ENCODE peak calls at places on chromosomes 11 and 22, in four cellular contexts. One of them, this sample, is unnamed.

GRCh38 chr22:36922097-36922608 is 8.7 kb downstream of the CSF2RB start:
- DNase-seq in stomach: no peak
- DNase-seq in psoas muscle: no peak
- DNase-seq in lung: no peak
- DNase-seq in this sample: no peak

GRCh38 chr11:62105611-62106245 is 18.1 kb upstream of the INCENP start:
- DNase-seq in stomach: no peak
- DNase-seq in psoas muscle: no peak
- DNase-seq in lung: no peak
- DNase-seq in this sample: no peak

GRCh38 chr11:14645247-14645912 is 1.8 kb downstream of the PDE3B start:
- DNase-seq in stomach: no peak
- DNase-seq in psoas muscle: no peak
- DNase-seq in lung: no peak
- DNase-seq in this sample: no peak

GRCh38 chr11:63682045-63682915 is 980 bp downstream of the RTN3 start:
- DNase-seq in stomach: no peak
- DNase-seq in psoas muscle: no peak
- DNase-seq in lung: no peak
- DNase-seq in this sample: no peak

GRCh38 chr22:28983190-28983589 is 78.4 kb downstream of the C22orf31 start:
- DNase-seq in stomach: no peak
- DNase-seq in psoas muscle: no peak
- DNase-seq in lung: no peak
- DNase-seq in this sample: no peak

GRCh38 chr11:119872911-119873310 is 143.9 kb upstream of the NECTIN1 start:
- DNase-seq in stomach: no peak
- DNase-seq in psoas muscle: no peak
- DNase-seq in lung: no peak
- DNase-seq in this sample: no peak

GRCh38 chr22:38569972-38570840 is at the start of gene DMC1:
- DNase-seq in stomach: peak; percentile 95
- DNase-seq in psoas muscle: peak; percentile 94
- DNase-seq in lung: peak; percentile 94
- DNase-seq in this sample: peak; percentile 96

GRCh38 chr22:43343262-43343988 is at the start of gene SCUBE1:
- DNase-seq in stomach: peak; percentile 63
- DNase-seq in psoas muscle: peak; percentile 65
- DNase-seq in lung: peak; percentile 40
- DNase-seq in this sample: peak; percentile 52

GRCh38 chr11:68311155-68312116 is 955 bp upstream of the LRP5 start:
- DNase-seq in stomach: no peak
- DNase-seq in psoas muscle: no peak
- DNase-seq in lung: no peak
- DNase-seq in this sample: no peak
- H3K4me3 ChIP-seq in stomach: peak overlapping the region; percentile 71
- H3K4me3 ChIP-seq in psoas muscle: peak overlapping the region; percentile 53
- H3K4me3 ChIP-seq in lung: no peak overlapping the region
- H3K4me3 ChIP-seq in this sample: peak overlapping the region; percentile 33

DNA sequence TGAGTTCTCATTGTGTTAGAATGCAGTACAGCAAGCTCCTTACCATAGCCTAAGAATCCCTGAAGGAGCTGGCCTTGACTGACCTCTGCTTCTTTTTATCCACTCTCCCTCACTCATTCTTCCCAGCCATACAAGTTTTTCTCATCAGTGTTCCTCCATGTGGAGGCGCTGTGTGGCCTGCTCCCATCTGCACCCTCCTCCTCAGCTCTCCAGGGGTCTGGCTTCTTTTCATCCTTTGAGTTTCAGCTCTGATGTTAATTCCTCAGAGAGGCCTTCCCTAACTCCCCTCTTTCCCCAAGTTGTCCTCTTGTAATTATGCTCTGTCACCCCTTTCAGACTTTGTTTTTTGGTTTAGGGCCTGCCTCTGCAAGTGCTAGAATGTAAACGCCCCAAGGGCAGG is 144.8 kb downstream of the WNT7B start:
- DNase-seq in stomach: no peak
- DNase-seq in psoas muscle: no peak
- DNase-seq in lung: no peak
- DNase-seq in this sample: no peak
- TF ChIP-seq CTCF in stomach: no peak
- TF ChIP-seq CTCF in psoas muscle: no peak
- TF ChIP-seq CTCF in lung: no peak
- TF ChIP-seq CTCF in this sample: no peak

DNA sequence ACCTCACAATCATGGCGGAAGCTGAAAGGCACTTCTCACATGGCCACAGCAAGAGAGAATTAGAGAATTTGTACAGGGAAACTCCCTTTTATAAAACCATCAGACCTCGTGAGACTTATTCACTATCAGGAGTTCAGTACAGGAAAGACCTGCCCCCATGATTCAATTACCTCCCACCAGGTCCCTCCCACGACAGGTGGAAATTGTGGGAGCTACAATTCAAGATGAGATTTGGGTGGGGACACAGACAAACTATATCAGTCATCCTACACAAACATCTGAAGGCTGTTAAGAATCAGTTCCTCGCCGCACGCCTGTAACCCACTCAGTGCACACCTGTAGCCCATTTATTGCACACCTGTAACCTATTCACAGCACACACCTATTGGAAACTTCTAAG is 39.8 kb downstream of the CHST1 start:
- DNase-seq in stomach: no peak
- DNase-seq in psoas muscle: no peak
- DNase-seq in lung: no peak
- DNase-seq in this sample: no peak
- H3K4me3 ChIP-seq in stomach: no peak overlapping the region
- H3K4me3 ChIP-seq in psoas muscle: no peak overlapping the region
- H3K4me3 ChIP-seq in lung: no peak overlapping the region
- H3K4me3 ChIP-seq in this sample: no peak overlapping the region

DNA sequence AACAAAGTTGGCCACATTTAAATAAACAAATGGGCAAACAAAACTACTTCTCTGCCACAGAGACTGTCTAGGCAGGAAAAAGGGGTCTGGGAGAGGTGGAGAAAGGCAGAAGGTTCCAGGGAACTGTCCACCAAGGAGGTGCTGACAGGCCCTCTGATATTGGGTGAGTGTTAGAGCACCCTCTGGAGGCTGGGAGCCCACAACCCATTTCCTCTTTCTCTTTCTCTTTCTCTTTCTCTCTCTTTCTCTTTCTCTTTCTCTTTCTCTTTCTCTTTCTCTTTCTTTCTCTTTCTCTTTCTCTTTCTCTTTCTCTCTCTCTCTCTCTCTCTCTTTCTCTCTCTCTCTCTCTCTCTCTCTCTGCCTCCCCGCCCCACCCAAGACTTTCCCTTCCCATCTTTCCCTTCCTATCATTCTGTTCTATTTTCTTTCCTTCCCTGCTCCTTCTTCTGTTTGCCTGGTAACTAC is 912.8 kb downstream of the DLG2 start:
- DNase-seq in stomach: peak; percentile 28
- DNase-seq in psoas muscle: peak; percentile 37
- DNase-seq in lung: no peak
- DNase-seq in this sample: peak; percentile 58
- TF ChIP-seq CTCF in stomach: no peak
- TF ChIP-seq CTCF in psoas muscle: peak; percentile 61
- TF ChIP-seq CTCF in lung: no peak
- TF ChIP-seq CTCF in this sample: no peak

GRCh38 chr11:27471588-27472397 is 797 bp downstream of the LGR4 start:
- DNase-seq in stomach: peak; percentile 49
- DNase-seq in psoas muscle: peak; percentile 32
- DNase-seq in lung: no peak
- DNase-seq in this sample: peak; percentile 54

GRCh38 chr11:27475622-27476021 is 3.0 kb upstream of the LGR4 start:
- DNase-seq in stomach: no peak
- DNase-seq in psoas muscle: no peak
- DNase-seq in lung: no peak
- DNase-seq in this sample: no peak

GRCh38 chr11:27472398-27473016 is at the start of gene LGR4:
- DNase-seq in stomach: peak; percentile 95
- DNase-seq in psoas muscle: peak; percentile 91
- DNase-seq in lung: peak; percentile 85
- DNase-seq in this sample: peak; percentile 93

GRCh38 chr11:27471067-27471587 is 1.5 kb downstream of the LGR4 start:
- DNase-seq in stomach: no peak
- DNase-seq in psoas muscle: no peak
- DNase-seq in lung: no peak
- DNase-seq in this sample: no peak

DNA sequence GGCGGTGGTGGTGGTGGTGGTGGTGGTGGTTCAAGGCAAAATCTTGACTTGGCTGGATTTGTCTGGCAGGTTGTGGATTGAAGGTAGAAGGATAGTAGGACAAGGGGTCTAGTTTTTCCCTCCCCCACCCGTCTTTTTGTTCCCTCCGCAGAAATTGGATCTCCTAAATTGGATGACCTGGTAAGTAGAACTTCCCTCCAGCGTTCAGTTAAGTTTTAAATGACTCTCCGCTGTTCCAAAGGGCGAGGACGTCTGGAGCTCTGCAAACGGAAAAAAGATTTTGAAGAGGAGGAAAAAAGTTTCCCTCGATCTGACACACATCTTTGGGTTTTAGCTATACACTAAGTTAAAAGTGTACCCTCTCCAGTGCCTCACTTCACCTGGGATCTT is 422 bp upstream of the LGR4 start:
- DNase-seq in stomach: no peak
- DNase-seq in psoas muscle: no peak
- DNase-seq in lung: no peak
- DNase-seq in this sample: no peak
- H3K4me3 ChIP-seq in stomach: peak overlapping the region; percentile 92
- H3K4me3 ChIP-seq in psoas muscle: peak overlapping the region; percentile 88
- H3K4me3 ChIP-seq in lung: no peak overlapping the region
- H3K4me3 ChIP-seq in this sample: peak overlapping the region; percentile 80

DNA sequence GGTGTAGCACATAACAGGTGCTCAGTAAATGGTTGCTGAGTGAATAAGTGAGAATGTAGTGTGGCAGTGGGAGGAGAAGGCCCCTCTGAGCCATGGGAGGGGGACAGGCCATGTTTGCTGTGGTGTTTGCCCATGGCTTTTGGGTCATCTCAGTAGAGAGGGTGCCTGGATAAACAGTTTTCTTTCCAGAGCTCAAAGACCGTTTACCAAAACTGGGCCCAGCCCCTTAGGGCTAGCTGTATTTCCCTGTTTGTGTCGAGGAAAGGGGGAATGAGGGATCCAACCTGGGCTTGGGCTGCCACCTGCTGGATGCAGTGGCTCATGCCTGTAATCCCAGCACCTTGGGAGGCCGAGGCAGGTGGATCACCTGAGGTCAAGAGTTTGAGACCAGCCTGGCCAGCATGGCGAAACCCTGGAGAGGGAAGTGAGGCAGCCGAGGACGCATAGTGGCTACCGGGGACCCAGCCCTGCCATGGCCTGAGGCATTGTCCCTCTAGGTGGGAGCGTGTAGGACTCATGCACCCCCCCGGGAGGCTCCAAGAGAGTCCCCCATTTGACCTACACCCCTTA is 8.7 kb upstream of the LTO1 start:
- DNase-seq in stomach: peak; percentile 42
- DNase-seq in psoas muscle: no peak
- DNase-seq in lung: no peak
- DNase-seq in this sample: no peak
- TF ChIP-seq CTCF in stomach: peak; percentile 23
- TF ChIP-seq CTCF in psoas muscle: no peak
- TF ChIP-seq CTCF in lung: no peak
- TF ChIP-seq CTCF in this sample: peak; percentile 15

This sample was measured in pancreas.